ENCODE peak calls at places on chromosomes 7 and 10, in seven cellular contexts. G is GM04503; Q is T-helper 1 cell; R is kidney glomerular epithelial cell; S is A549; U is NCI-H2081; H is activated T-helper 1 cell treated with anti-CD3 and anti-CD28 coated beads, Interleukin-12 subunit alpha, Interleukin-12 subunit beta, Interleukin-2, Interleukin-4 antibody, amounts not matched to agents 30 ng/mL and 10 ng/mL and 1 ng/mL, durations not matched to agents 14 hours and 24 hours and 36 hours. T is an unnamed sample.

GRCh38 chr7:50826371-50827172 is 43.9 kb upstream of the GRB10 start:
- DNase-seq in G (peak; percentile 47), Q (no peak), R (peak; percentile 93), S (peak; percentile 90), U (no peak), H (peak; percentile 33), T (no peak)

GRCh38 chr10:17344206-17344605 is 110.2 kb downstream of the ST8SIA6 start:
- DNase-seq in G (no peak), Q (no peak), R (no peak), S (no peak), U (no peak), H (no peak), T (no peak)

GRCh38 chr7:151235091-151235787 is 3.0 kb downstream of the CHPF2 start:
- DNase-seq in G (no peak), Q (no peak), R (no peak), S (no peak), U (no peak), H (no peak), T (no peak)

GRCh38 chr7:157058701-157059100 is 48.2 kb upstream of the MNX1 start:
- DNase-seq in G (no peak), Q (no peak), R (no peak), S (no peak), U (no peak), H (no peak), T (no peak)

GRCh38 chr10:79065853-79066252 is 2.9 kb upstream of the ZMIZ1 start:
- DNase-seq in G (no peak), Q (no peak), R (no peak), S (no peak), U (no peak), H (no peak), T (no peak)

GRCh38 chr7:148982596-148983219 is 45.6 kb downstream of the PDIA4 start:
- DNase-seq in G (no peak), Q (no peak), R (peak; percentile 6), S (peak; percentile 44), U (peak; percentile 43), H (no peak), T (no peak)

GRCh38 chr7:77913977-77914607 is 115.5 kb downstream of the PHTF2 start:
- DNase-seq in G (no peak), Q (no peak), R (peak; percentile 63), S (no peak), U (no peak), H (no peak), T (no peak)

GRCh38 chr10:613217-613616 is 76.3 kb downstream of the DIP2C start:
- DNase-seq in G (no peak), Q (no peak), R (no peak), S (no peak), U (peak; percentile 65), H (no peak), T (no peak)

GRCh38 chr10:47057471-47057870 is 146.2 kb downstream of the PTPN20 start:
- DNase-seq in G (no peak), Q (no peak), R (no peak), S (no peak), U (no peak), H (no peak), T (no peak)

GRCh38 chr10:50224330-50224952 is 26.9 kb downstream of the ASAH2 start:
- DNase-seq in G (peak; percentile 10), Q (no peak), R (peak; percentile 55), S (peak; percentile 72), U (peak; percentile 68), H (no peak), T (peak; percentile 80)

GRCh38 chr7:108805808-108806397 is 236.2 kb downstream of the DNAJB9 start:
- DNase-seq in G (no peak), Q (no peak), R (peak; percentile 17), S (peak; percentile 35), U (peak; percentile 55), H (no peak), T (peak; percentile 49)

GRCh38 chr7:1329966-1330915 is 97.6 kb downstream of the UNCX start:
- DNase-seq in G (no peak), Q (no peak), R (no peak), S (no peak), U (no peak), H (no peak), T (no peak)

GRCh38 chr10:109067051-109067450 is 856.3 kb downstream of the XPNPEP1 start:
- DNase-seq in G (no peak), Q (no peak), R (peak; percentile 64), S (no peak), U (no peak), H (no peak), T (no peak)

GRCh38 chr7:128701062-128701785 is 29.1 kb downstream of the GARIN1A start:
- DNase-seq in G (no peak), Q (no peak), R (no peak), S (no peak), U (no peak), H (no peak), T (no peak)

GRCh38 chr10:18079665-18080295 is 60.4 kb upstream of the CACNB2 start:
- DNase-seq in G (no peak), Q (no peak), R (no peak), S (no peak), U (no peak), H (no peak), T (no peak)

GRCh38 chr10:69831231-69831855 is 29.6 kb downstream of the COL13A1 start:
- DNase-seq in G (no peak), Q (no peak), R (peak; percentile 61), S (no peak), U (no peak), H (no peak), T (no peak)

GRCh38 chr7:1532456-1533254 is 2.2 kb downstream of the MAFK start:
- DNase-seq in G (peak; percentile 78), Q (peak; percentile 26), R (peak; percentile 87), S (peak; percentile 86), U (no peak), H (peak; percentile 40), T (peak; percentile 50)

GRCh38 chr10:102135956-102136526 is 3.2 kb downstream of the PPRC1 start:
- DNase-seq in G (no peak), Q (no peak), R (no peak), S (no peak), U (peak; percentile 81), H (no peak), T (no peak)

GRCh38 chr7:77425151-77426051 is 9.3 kb upstream of the GSAP start:
- DNase-seq in G (no peak), Q (no peak), R (no peak), S (peak; percentile 53), U (no peak), H (no peak), T (peak; percentile 14)

GRCh38 chr10:1687606-1688005 is 49.7 kb downstream of the ADARB2 start:
- DNase-seq in G (no peak), Q (no peak), R (no peak), S (no peak), U (no peak), H (no peak), T (no peak)

GRCh38 chr7:119890631-119891030 is 382.3 kb upstream of the KCND2 start:
- DNase-seq in G (no peak), Q (no peak), R (no peak), S (no peak), U (no peak), H (no peak), T (no peak)

GRCh38 chr7:17633099-17633498 is 307.2 kb downstream of the SNX13 start:
- DNase-seq in G (peak; percentile 73), Q (no peak), R (peak; percentile 31), S (peak; percentile 78), U (no peak), H (no peak), T (no peak)

GRCh38 chr7:103735377-103735776 is 254.1 kb downstream of the RELN start:
- DNase-seq in G (no peak), Q (no peak), R (peak; percentile 93), S (peak; percentile 2), U (no peak), H (no peak), T (no peak)

GRCh38 chr7:128738570-128739047 is 550 bp upstream of the CALU start:
- DNase-seq in G (no peak), Q (no peak), R (no peak), S (no peak), U (no peak), H (no peak), T (no peak)